ENCODE peak calls at places on chromosomes 2 and 18, in four cellular contexts. Q, R, K and S are unnamed samples.

GRCh38 chr18:68826111-68826510 is 28.2 kb downstream of the CCDC102B start:
- DNase-seq in Q (no peak), R (no peak), K (no peak), S (no peak)

GRCh38 chr2:150477347-150477746 is 10.1 kb downstream of the RND3 start:
- DNase-seq in Q (no peak), R (no peak), K (peak; percentile 33), S (no peak)

GRCh38 chr2:231679906-231680283 is 28.4 kb upstream of the PTMA start:
- DNase-seq in Q (no peak), R (peak; percentile 7), K (no peak), S (no peak)

GRCh38 chr2:65153515-65153914 is 23.6 kb upstream of the RAB1A start:
- DNase-seq in Q (no peak), R (no peak), K (peak; percentile 47), S (no peak)

GRCh38 chr18:54679318-54680149 is 88.5 kb downstream of the DYNAP start:
- DNase-seq in Q (peak; percentile 79), R (peak; percentile 75), K (no peak), S (peak; percentile 5)

GRCh38 chr2:100548771-100549170 is 14.0 kb upstream of the PDCL3 start:
- DNase-seq in Q (no peak), R (no peak), K (no peak), S (no peak)

GRCh38 chr2:5290911-5291546 is 401.2 kb upstream of the SOX11 start:
- DNase-seq in Q (no peak), R (peak; percentile 16), K (no peak), S (no peak)

GRCh38 chr18:63342206-63342605 is 22.6 kb upstream of the BCL2 start:
- DNase-seq in Q (peak; percentile 35), R (peak; percentile 38), K (no peak), S (no peak)

GRCh38 chr18:24868760-24869237 is 408.4 kb downstream of the HRH4 start:
- DNase-seq in Q (peak; percentile 61), R (no peak), K (no peak), S (no peak)

GRCh38 chr2:161166538-161167409 is 6.5 kb downstream of the TANK start:
- DNase-seq in Q (no peak), R (no peak), K (no peak), S (no peak)

GRCh38 chr2:10408649-10409579 is 39.2 kb downstream of the ODC1 start:
- DNase-seq in Q (peak; percentile 75), R (peak; percentile 88), K (peak; percentile 92), S (peak; percentile 68)
- TF ChIP-seq POLR2A in Q (no peak), R (no peak), K (peak; percentile 6), S (no peak)

DNA sequence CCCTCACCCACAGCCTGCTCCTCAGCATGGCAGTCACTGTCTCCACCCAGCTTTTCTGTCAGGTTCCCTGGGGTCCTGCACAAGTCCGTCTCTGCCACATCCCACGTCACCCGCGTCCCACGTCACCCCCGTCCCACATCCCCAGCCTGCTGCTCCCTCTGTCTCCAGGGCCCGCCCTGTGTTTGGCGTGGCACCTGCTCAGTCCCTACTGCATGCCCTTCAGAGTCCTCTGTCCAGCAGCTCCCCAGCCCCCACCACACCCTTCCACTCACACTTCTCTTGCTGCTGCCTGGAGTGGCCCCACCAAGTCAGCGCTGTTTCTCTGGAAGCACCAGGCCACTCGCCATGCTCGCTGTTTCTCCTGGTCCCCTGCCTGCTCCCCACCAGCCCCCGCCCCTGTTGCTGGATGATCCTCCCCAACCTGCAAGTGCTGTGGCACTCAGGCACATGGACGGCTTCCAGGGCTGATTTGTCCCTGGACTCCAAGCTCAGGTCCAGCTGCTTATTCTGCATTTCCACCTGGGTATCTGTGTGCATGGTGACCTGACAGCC is 18.8 kb downstream of the ATG4B start:
- DNase-seq in Q (no peak), R (no peak), K (no peak), S (no peak)
- TF ChIP-seq POLR2A in Q (no peak), R (no peak), K (no peak), S (no peak)

GRCh38 chr2:3137651-3138300 is 239.8 kb downstream of the EIPR1 start:
- DNase-seq in Q (no peak), R (no peak), K (no peak), S (no peak)
- TF ChIP-seq POLR2A in Q (no peak), R (no peak), K (no peak), S (no peak)

DNA sequence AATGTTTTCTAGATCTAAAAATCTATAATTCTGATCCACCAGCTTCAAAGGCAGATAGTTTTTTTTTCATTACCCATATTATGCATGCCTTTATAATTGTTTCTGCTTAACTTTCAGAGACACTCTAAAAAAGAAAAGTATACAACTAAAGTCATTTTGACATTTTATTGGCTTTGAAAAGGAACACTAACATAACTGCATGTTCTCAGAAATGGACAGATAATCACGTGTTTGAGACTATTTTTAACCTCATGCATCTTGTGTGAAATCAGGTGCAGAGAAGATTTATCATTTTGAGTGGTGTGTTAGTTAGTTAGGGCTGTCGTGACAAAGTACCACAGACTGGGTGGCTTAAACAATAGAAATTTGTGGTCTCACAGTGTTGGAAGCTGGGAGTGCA is 841.5 kb upstream of the LRATD1 start:
- DNase-seq in Q (no peak), R (no peak), K (no peak), S (no peak)
- TF ChIP-seq POLR2A in Q (no peak), R (no peak), K (no peak), S (no peak)

GRCh38 chr2:74002515-74003391 is 18.0 kb downstream of the TET3 start:
- DNase-seq in Q (peak; percentile 84), R (peak; percentile 88), K (peak; percentile 84), S (peak; percentile 87)
- TF ChIP-seq POLR2A in Q (no peak), R (no peak), K (peak; percentile 37), S (peak; percentile 54)

DNA sequence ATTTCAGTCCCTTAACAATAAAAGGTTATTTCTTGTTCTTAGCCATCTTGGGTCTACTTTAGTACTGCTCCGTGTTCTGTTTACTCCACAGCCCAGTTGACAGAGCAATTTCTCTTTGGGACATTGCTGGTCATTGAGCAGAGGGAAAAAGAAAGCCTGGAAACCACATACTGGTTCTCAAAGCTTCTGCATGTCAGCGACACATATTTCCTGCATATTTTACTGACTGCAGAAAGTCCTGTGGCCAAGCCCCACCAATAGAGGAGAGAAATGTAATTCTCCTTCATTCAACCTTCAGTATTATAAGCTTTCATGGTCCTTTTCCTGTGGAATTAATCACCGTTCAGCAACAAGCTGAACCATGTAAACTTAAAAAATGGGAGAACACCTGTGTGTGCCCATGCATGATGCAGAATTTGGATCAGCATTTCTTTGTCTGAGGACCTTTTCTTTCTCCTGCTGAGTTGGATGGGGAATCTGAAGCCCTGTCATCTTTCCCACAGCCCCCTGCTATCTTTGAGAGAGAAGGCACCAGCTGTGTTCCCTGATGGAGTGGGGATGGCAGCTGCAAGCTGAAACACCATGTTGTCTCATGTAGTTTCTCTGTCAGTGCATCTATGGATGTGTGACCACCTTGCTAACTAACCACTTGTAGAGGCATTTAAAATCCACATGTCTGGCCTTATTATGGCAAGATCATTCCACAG is 431.6 kb downstream of the MEIS1 start:
- DNase-seq in Q (no peak), R (no peak), K (no peak), S (no peak)
- TF ChIP-seq POLR2A in Q (no peak), R (no peak), K (no peak), S (no peak)

GRCh38 chr2:239188536-239188935 is 212.3 kb downstream of the HDAC4 start:
- DNase-seq in Q (no peak), R (no peak), K (peak; percentile 8), S (no peak)
- TF ChIP-seq POLR2A in Q (no peak), R (no peak), K (no peak), S (no peak)

GRCh38 chr2:109316091-109316490 is 187.1 kb downstream of the SH3RF3 start:
- DNase-seq in Q (no peak), R (no peak), K (no peak), S (no peak)
- TF ChIP-seq POLR2A in Q (no peak), R (no peak), K (no peak), S (no peak)